ENCODE peak calls at places on chromosomes 2 and 18, in seven cellular contexts. A, W, H, R, L, G and J are unnamed samples. For H3K36me3, the result is how much of the 10 kb centered on the place peaks cover.

GRCh38 chr2:47867205-47867604 is 39.1 kb downstream of the FBXO11 start:
- DNase-seq in A (peak), W (no peak), H (peak), R (no peak), L (no peak), G (no peak), J (no peak)

GRCh38 chr2:74864728-74865722 is 31.1 kb downstream of the HK2 start:
- DNase-seq in A (no peak), W (peak), H (peak), R (peak), L (peak), G (no peak), J (no peak)

GRCh38 chr2:28359222-28360065 is 33.2 kb upstream of the FOSL2 start:
- DNase-seq in A (peak), W (peak), H (peak), R (no peak), L (peak), G (peak), J (peak)

GRCh38 chr2:236969767-236970655 is 115.7 kb upstream of the COPS8 start:
- DNase-seq in A (peak), W (no peak), H (no peak), R (no peak), L (no peak), G (peak), J (peak)

GRCh38 chr2:233033672-233034071 is 1.2 kb downstream of the NEU2 start:
- DNase-seq in A (no peak), W (no peak), H (peak), R (no peak), L (no peak), G (no peak), J (no peak)

GRCh38 chr2:9556121-9556869 is 665 bp upstream of the ADAM17 start:
- DNase-seq in A (no peak), W (no peak), H (peak), R (no peak), L (no peak), G (peak), J (no peak)

GRCh38 chr18:56097561-56098095 is 509.6 kb upstream of the TCF4 start:
- DNase-seq in A (no peak), W (no peak), H (peak), R (no peak), L (no peak), G (no peak), J (no peak)

GRCh38 chr2:133498166-133498565 is 70.1 kb downstream of the NCKAP5 start:
- DNase-seq in A (no peak), W (no peak), H (no peak), R (no peak), L (no peak), G (no peak), J (no peak)

GRCh38 chr18:58438161-58438983 is 190.5 kb downstream of the ALPK2 start:
- DNase-seq in A (peak), W (no peak), H (peak), R (no peak), L (no peak), G (no peak), J (peak)

GRCh38 chr2:210363261-210363660 is 48.3 kb upstream of the MYL1 start:
- DNase-seq in A (no peak), W (no peak), H (no peak), R (peak), L (no peak), G (no peak), J (no peak)

GRCh38 chr2:28093308-28093707 is 202.8 kb downstream of the BABAM2 start:
- DNase-seq in A (no peak), W (no peak), H (no peak), R (no peak), L (no peak), G (no peak), J (no peak)

GRCh38 chr2:177317443-177317842 is 52.9 kb upstream of the NFE2L2 start:
- DNase-seq in A (peak), W (no peak), H (no peak), R (no peak), L (no peak), G (no peak), J (no peak)

GRCh38 chr2:49616800-49617199 is 462.5 kb upstream of the FSHR start:
- DNase-seq in A (peak), W (no peak), H (peak), R (peak), L (no peak), G (no peak), J (no peak)

GRCh38 chr2:174839672-174840071 is 75.4 kb upstream of the CHRNA1 start:
- DNase-seq in A (no peak), W (no peak), H (no peak), R (no peak), L (no peak), G (no peak), J (no peak)
- H3K27ac ChIP-seq in A (no peak), W (no peak), H (peak), R (no peak), L (no peak), G (no peak), J (no peak)

GRCh38 chr2:230875347-230876315 is 10.9 kb downstream of the ITM2C start:
- DNase-seq in A (no peak), W (no peak), H (no peak), R (no peak), L (no peak), G (no peak), J (no peak)

GRCh38 chr2:230874456-230874855 is 9.7 kb downstream of the ITM2C start:
- DNase-seq in A (no peak), W (no peak), H (no peak), R (no peak), L (no peak), G (no peak), J (no peak)

GRCh38 chr2:230873670-230874401 is 9.1 kb downstream of the ITM2C start:
- DNase-seq in A (no peak), W (no peak), H (no peak), R (no peak), L (no peak), G (no peak), J (no peak)

GRCh38 chr2:230872968-230873669 is 8.4 kb downstream of the ITM2C start:
- DNase-seq in A (peak), W (no peak), H (no peak), R (no peak), L (no peak), G (no peak), J (no peak)

DNA sequence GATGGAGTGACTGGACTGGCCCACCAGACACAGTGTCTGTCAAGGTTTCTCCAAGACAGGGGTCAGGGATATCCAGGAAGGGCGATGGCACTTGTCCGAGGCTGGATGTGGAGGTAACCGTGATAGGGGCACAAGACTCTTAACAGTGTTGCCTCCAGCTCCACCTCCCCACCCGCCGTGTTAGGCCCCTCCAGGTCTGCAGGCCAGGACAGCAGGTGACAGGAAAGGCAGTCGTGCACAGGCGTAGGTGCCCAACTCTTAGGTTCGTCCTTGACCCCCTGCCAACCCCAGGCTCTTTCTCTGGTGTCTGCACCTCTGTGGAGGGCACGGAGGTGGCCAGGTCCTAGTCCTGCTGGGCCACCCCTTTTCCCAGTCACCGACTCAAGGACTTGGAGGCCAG is 10.1 kb downstream of the ITM2C start:
- DNase-seq in A (no peak), W (no peak), H (no peak), R (no peak), L (no peak), G (no peak), J (no peak)
- H3K36me3 ChIP-seq in A (under half), W (under half), H (under half), R (under half), L (under half), G (under half), J (under half)

DNA sequence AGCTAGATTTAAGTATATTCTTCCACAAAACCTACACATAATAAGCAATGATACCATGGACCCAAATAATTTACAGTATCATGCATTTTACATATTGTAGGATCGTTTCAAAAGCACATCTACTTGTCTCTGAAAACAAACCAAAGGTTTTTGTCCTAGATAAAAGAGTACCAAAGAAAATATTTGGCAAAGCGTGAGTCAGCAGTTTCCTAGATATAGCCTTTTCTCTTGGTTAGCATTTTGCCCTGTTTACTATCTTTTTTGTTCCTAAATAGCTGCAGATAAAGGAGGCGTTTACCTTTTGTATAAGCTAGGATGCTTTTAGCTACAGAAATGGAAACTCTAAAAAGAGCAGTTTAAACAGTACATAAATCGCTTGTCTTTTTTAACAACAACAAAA is 305.8 kb upstream of the GULP1 start:
- DNase-seq in A (no peak), W (no peak), H (peak), R (peak), L (no peak), G (no peak), J (no peak)
- H3K4me3 ChIP-seq in A (no peak), W (no peak), H (no peak), R (no peak), L (no peak), G (no peak), J (no peak)

GRCh38 chr2:121359170-121359569 is 74.2 kb upstream of the TFCP2L1 start:
- DNase-seq in A (no peak), W (no peak), H (no peak), R (no peak), L (no peak), G (no peak), J (no peak)

GRCh38 chr2:121359937-121360565 is 75.0 kb upstream of the TFCP2L1 start:
- DNase-seq in A (no peak), W (no peak), H (no peak), R (no peak), L (no peak), G (no peak), J (no peak)

GRCh38 chr2:121362226-121362625 is 77.2 kb upstream of the TFCP2L1 start:
- DNase-seq in A (no peak), W (no peak), H (no peak), R (no peak), L (no peak), G (no peak), J (no peak)

GRCh38 chr2:121362776-121363175 is 77.8 kb upstream of the TFCP2L1 start:
- DNase-seq in A (no peak), W (no peak), H (peak), R (no peak), L (no peak), G (no peak), J (no peak)

GRCh38 chr2:121360566-121361300 is 75.7 kb upstream of the TFCP2L1 start:
- DNase-seq in A (peak), W (no peak), H (peak), R (no peak), L (peak), G (no peak), J (no peak)
- H3K27ac ChIP-seq in A (no peak), W (no peak), H (no peak), R (no peak), L (no peak), G (no peak), J (no peak)

DNA sequence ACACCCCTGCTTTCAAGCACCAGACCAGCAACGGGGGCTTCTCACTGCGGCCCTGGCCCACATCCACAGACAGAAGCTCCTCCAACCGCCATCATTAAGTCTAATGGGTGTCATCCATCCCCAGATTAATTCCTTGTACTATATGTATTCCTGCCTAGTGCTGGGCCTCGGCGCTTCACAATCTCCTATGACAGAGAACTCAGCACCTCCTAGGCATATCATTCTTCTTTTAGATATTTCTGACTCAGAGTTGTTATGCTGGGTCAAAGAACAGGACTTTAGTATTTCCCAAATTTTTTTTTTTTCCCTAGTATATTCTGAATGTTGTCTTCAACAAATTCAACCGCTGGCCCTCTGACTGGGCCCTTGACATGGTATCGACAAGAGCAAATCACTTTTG is 83.2 kb upstream of the TFCP2L1 start:
- DNase-seq in A (no peak), W (no peak), H (no peak), R (no peak), L (no peak), G (no peak), J (no peak)
- H3K36me3 ChIP-seq in A (under half), W (half or more), H (under half), R (under half), L (half or more), G (under half), J (under half)

DNA sequence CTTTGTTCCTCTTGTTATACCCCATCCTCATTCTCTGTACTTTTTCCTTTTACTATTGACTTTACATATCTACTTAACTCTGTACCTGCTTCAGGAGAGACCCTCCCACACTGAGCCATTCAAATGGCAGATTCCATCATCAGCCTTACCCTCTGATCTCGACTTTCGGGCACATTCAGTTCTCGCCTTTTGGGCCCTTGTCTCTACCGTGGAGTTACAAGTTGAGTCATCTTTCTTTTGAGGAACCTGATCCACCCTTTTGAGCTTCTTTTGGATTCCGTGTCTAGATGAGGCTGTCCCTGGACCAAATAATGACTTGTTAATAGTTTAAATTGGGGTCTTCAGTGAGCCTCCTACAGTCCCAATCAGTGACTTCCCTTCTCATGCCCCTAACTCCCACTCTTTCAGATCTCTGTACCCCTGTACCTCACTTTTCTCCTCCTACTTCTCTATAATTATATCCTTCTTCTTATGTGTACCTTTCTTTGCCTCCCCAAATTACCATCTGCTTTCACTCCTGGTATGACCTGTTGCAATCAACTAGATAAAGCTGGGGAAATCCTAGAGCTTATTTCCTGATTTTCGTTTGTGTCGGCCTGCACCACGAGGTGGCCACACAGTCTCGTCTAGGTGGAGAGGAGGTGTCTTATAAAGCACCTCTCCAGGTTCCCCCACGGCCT is 17.2 kb downstream of the SP110 start:
- DNase-seq in A (no peak), W (no peak), H (no peak), R (no peak), L (no peak), G (no peak), J (peak)
- H3K4me3 ChIP-seq in A (no peak), W (no peak), H (no peak), R (no peak), L (no peak), G (no peak), J (no peak)

GRCh38 chr2:200742426-200742825 is 69.3 kb upstream of the BZW1 start:
- DNase-seq in A (no peak), W (no peak), H (peak), R (no peak), L (peak), G (no peak), J (no peak)
- H3K27ac ChIP-seq in A (no peak), W (no peak), H (peak), R (no peak), L (peak), G (no peak), J (no peak)

GRCh38 chr18:80115035-80115434 is 6.0 kb downstream of the ADNP2 start:
- DNase-seq in A (no peak), W (no peak), H (no peak), R (no peak), L (no peak), G (no peak), J (no peak)
- H3K36me3 ChIP-seq in A (under half), W (half or more), H (under half), R (under half), L (under half), G (under half), J (under half)